ENCODE peak calls at places on chromosomes 12 and 14, in nine cellular contexts. N is M059J; Z is iris pigment epithelial cell; X is progenitor cell of endocrine pancreas; B is NCI-H69; G is GM04503; M is stimulated activated CD4-positive, alpha-beta T cell treated with anti-CD3 and anti-CD28 coated beads, Interleukin-2, amount 100 ng/mL, for 48 hours; W is NCI-H187 treated with DMSO at 0.1 percent for 48 hours; U is Ammon's horn. I is an unnamed sample.
A peak's percentile ranks its signal among the peaks of the same experiment; 100 is the strongest.

GRCh38 chr14:85387181-85387580 is 142.8 kb upstream of the FLRT2 start:
- DNase-seq in N (no peak), Z (peak; percentile 63), X (no peak), B (no peak), G (no peak), M (no peak), W (no peak), U (no peak), I (no peak)

GRCh38 chr14:68703093-68703492 is 89.8 kb downstream of the ZFP36L1 start:
- DNase-seq in N (peak; percentile 86), Z (peak; percentile 86), X (no peak), B (no peak), G (no peak), M (no peak), W (no peak), U (no peak), I (no peak)

GRCh38 chr12:56205445-56205844 is 16.2 kb upstream of the SMARCC2 start:
- DNase-seq in N (no peak), Z (no peak), X (no peak), B (no peak), G (no peak), M (no peak), W (no peak), U (no peak), I (no peak)

GRCh38 chr12:71947645-71948105 is 9.0 kb downstream of the TPH2 start:
- DNase-seq in N (peak; percentile 70), Z (peak; percentile 46), X (no peak), B (peak; percentile 98), G (peak; percentile 24), M (no peak), W (peak; percentile 98), U (peak; percentile 52), I (peak; percentile 95)

GRCh38 chr12:53657041-53657440 is 18.8 kb downstream of the ATP5MC2 start:
- DNase-seq in N (no peak), Z (no peak), X (no peak), B (no peak), G (no peak), M (no peak), W (no peak), U (no peak), I (no peak)

GRCh38 chr14:58146399-58146798 is 5.6 kb downstream of the ARMH4 start:
- DNase-seq in N (no peak), Z (no peak), X (no peak), B (no peak), G (no peak), M (no peak), W (no peak), U (no peak), I (no peak)

GRCh38 chr12:99600388-99600787 is 47.2 kb upstream of the GARIN6 start:
- DNase-seq in N (peak; percentile 2), Z (no peak), X (no peak), B (peak; percentile 94), G (no peak), M (no peak), W (peak; percentile 33), U (no peak), I (peak; percentile 40)

GRCh38 chr14:63203618-63204406 is 431 bp upstream of the RHOJ start:
- DNase-seq in N (peak; percentile 85), Z (peak; percentile 86), X (peak; percentile 20), B (peak; percentile 98), G (peak; percentile 31), M (no peak), W (no peak), U (peak; percentile 89), I (peak; percentile 73)

GRCh38 chr12:77685112-77685511 is 145.6 kb upstream of the NAV3 start:
- DNase-seq in N (peak; percentile 77), Z (peak; percentile 81), X (peak; percentile 37), B (peak; percentile 74), G (peak; percentile 31), M (no peak), W (peak; percentile 63), U (peak; percentile 89), I (peak; percentile 79)

GRCh38 chr12:124032265-124032886 is 59.4 kb downstream of the ZNF664 start:
- DNase-seq in N (peak; percentile 57), Z (peak; percentile 68), X (no peak), B (peak; percentile 71), G (no peak), M (peak; percentile 9), W (no peak), U (peak; percentile 79), I (peak; percentile 59)

GRCh38 chr12:124294686-124295315 is at the start of gene RFLNA:
- DNase-seq in N (no peak), Z (no peak), X (peak; percentile 31), B (peak; percentile 61), G (no peak), M (no peak), W (no peak), U (no peak), I (no peak)

GRCh38 chr12:10368206-10369171 is 21.4 kb downstream of the KLRK1 start:
- DNase-seq in N (no peak), Z (no peak), X (no peak), B (no peak), G (no peak), M (no peak), W (no peak), U (peak; percentile 56), I (no peak)

GRCh38 chr14:91112172-91112571 is 1.7 kb upstream of the DGLUCY start:
- DNase-seq in N (no peak), Z (no peak), X (no peak), B (peak; percentile 98), G (no peak), M (no peak), W (no peak), U (no peak), I (peak; percentile 45)

GRCh38 chr12:50103767-50104321 is at the start of gene GPD1:
- DNase-seq in N (peak; percentile 35), Z (peak; percentile 52), X (peak; percentile 37), B (peak; percentile 90), G (no peak), M (no peak), W (peak; percentile 44), U (peak; percentile 85), I (peak; percentile 86)